ENCODE peak calls at places on chromosomes 13 and 19, in nine cellular contexts. One of them, this sample, is unnamed.

GRCh38 chr13:20814224-20814910 is 40.6 kb upstream of the EEF1AKMT1 start:
- DNase-seq in body of pancreas: peak; percentile 85
- DNase-seq in A549: peak; percentile 46
- DNase-seq in tibial nerve: peak; percentile 89
- DNase-seq in breast epithelium: peak; percentile 57
- DNase-seq in sigmoid colon: peak; percentile 93
- DNase-seq in heart left ventricle: peak; percentile 93
- DNase-seq in lower leg skin: peak; percentile 97
- DNase-seq in GM12891: no peak
- DNase-seq in this sample: peak; percentile 23

GRCh38 chr13:91450913-91451312 is 52.5 kb downstream of the GPC5 start:
- DNase-seq in tibial nerve: no peak
- DNase-seq in A549: no peak
- DNase-seq in sigmoid colon: no peak
- DNase-seq in heart left ventricle: no peak
- DNase-seq in breast epithelium: no peak
- DNase-seq in body of pancreas: no peak
- DNase-seq in lower leg skin: no peak
- DNase-seq in GM12891: no peak
- DNase-seq in this sample: no peak

GRCh38 chr13:48531416-48532145 is 1.3 kb downstream of the RCBTB2 start:
- DNase-seq in breast epithelium: no peak
- DNase-seq in GM12891: no peak
- DNase-seq in heart left ventricle: no peak
- DNase-seq in body of pancreas: peak; percentile 33
- DNase-seq in tibial nerve: no peak
- DNase-seq in lower leg skin: no peak
- DNase-seq in sigmoid colon: no peak
- DNase-seq in A549: no peak
- DNase-seq in this sample: no peak

GRCh38 chr19:36009220-36009619 is 607 bp upstream of the SYNE4 start:
- DNase-seq in GM12891: peak; percentile 60
- DNase-seq in lower leg skin: peak; percentile 91
- DNase-seq in body of pancreas: peak; percentile 78
- DNase-seq in A549: peak; percentile 58
- DNase-seq in heart left ventricle: peak; percentile 69
- DNase-seq in sigmoid colon: peak; percentile 90
- DNase-seq in breast epithelium: peak; percentile 69
- DNase-seq in tibial nerve: peak; percentile 42
- DNase-seq in this sample: no peak

GRCh38 chr13:33487575-33488243 is 202.2 kb upstream of the STARD13 start:
- DNase-seq in heart left ventricle: no peak
- DNase-seq in sigmoid colon: no peak
- DNase-seq in GM12891: peak; percentile 8
- DNase-seq in breast epithelium: no peak
- DNase-seq in body of pancreas: no peak
- DNase-seq in A549: peak; percentile 29
- DNase-seq in lower leg skin: no peak
- DNase-seq in tibial nerve: peak; percentile 32
- DNase-seq in this sample: no peak

GRCh38 chr19:18875726-18876125 is 20.2 kb downstream of the CERS1 start:
- DNase-seq in sigmoid colon: no peak
- DNase-seq in body of pancreas: no peak
- DNase-seq in GM12891: no peak
- DNase-seq in heart left ventricle: no peak
- DNase-seq in tibial nerve: no peak
- DNase-seq in lower leg skin: no peak
- DNase-seq in A549: no peak
- DNase-seq in breast epithelium: no peak
- DNase-seq in this sample: no peak

GRCh38 chr13:90783273-90783672 is 564.2 kb upstream of the MIR17HG start:
- DNase-seq in sigmoid colon: no peak
- DNase-seq in lower leg skin: no peak
- DNase-seq in heart left ventricle: no peak
- DNase-seq in A549: no peak
- DNase-seq in breast epithelium: no peak
- DNase-seq in GM12891: no peak
- DNase-seq in body of pancreas: no peak
- DNase-seq in tibial nerve: no peak
- DNase-seq in this sample: no peak

GRCh38 chr19:34404109-34404909 is at the start of gene PDCD2L:
- DNase-seq in GM12891: peak; percentile 96
- DNase-seq in body of pancreas: peak; percentile 97
- DNase-seq in lower leg skin: peak; percentile 98
- DNase-seq in A549: peak; percentile 97
- DNase-seq in heart left ventricle: peak; percentile 94
- DNase-seq in sigmoid colon: peak; percentile 96
- DNase-seq in tibial nerve: peak; percentile 87
- DNase-seq in breast epithelium: peak; percentile 86
- DNase-seq in this sample: peak; percentile 98

GRCh38 chr19:42292963-42293362 is 9.0 kb upstream of the PRR19 start:
- DNase-seq in body of pancreas: no peak
- DNase-seq in tibial nerve: no peak
- DNase-seq in breast epithelium: no peak
- DNase-seq in heart left ventricle: no peak
- DNase-seq in GM12891: no peak
- DNase-seq in lower leg skin: no peak
- DNase-seq in A549: no peak
- DNase-seq in sigmoid colon: no peak
- DNase-seq in this sample: no peak

GRCh38 chr13:25375727-25376358 is 4.1 kb downstream of the ATP8A2 start:
- DNase-seq in A549: peak; percentile 25
- DNase-seq in breast epithelium: no peak
- DNase-seq in tibial nerve: peak; percentile 41
- DNase-seq in GM12891: peak; percentile 37
- DNase-seq in lower leg skin: no peak
- DNase-seq in body of pancreas: peak; percentile 23
- DNase-seq in heart left ventricle: no peak
- DNase-seq in sigmoid colon: no peak
- DNase-seq in this sample: peak; percentile 35

GRCh38 chr19:827710-828321 is at the start of gene AZU1:
- DNase-seq in body of pancreas: no peak
- DNase-seq in GM12891: no peak
- DNase-seq in heart left ventricle: no peak
- DNase-seq in A549: no peak
- DNase-seq in lower leg skin: no peak
- DNase-seq in sigmoid colon: no peak
- DNase-seq in tibial nerve: no peak
- DNase-seq in breast epithelium: no peak
- DNase-seq in this sample: no peak

GRCh38 chr13:57030671-57031070 is 110.0 kb upstream of the PRR20A start:
- DNase-seq in breast epithelium: no peak
- DNase-seq in GM12891: no peak
- DNase-seq in sigmoid colon: no peak
- DNase-seq in A549: peak; percentile 0
- DNase-seq in body of pancreas: no peak
- DNase-seq in tibial nerve: no peak
- DNase-seq in heart left ventricle: no peak
- DNase-seq in lower leg skin: no peak
- DNase-seq in this sample: no peak

GRCh38 chr13:27613623-27614022 is 6.7 kb downstream of the LNX2 start:
- DNase-seq in body of pancreas: peak; percentile 35
- DNase-seq in lower leg skin: no peak
- DNase-seq in breast epithelium: no peak
- DNase-seq in A549: no peak
- DNase-seq in tibial nerve: no peak
- DNase-seq in GM12891: no peak
- DNase-seq in heart left ventricle: no peak
- DNase-seq in sigmoid colon: no peak
- DNase-seq in this sample: no peak

GRCh38 chr19:38674388-38675133 is 27.1 kb downstream of the ACTN4 start:
- DNase-seq in sigmoid colon: no peak
- DNase-seq in A549: no peak
- DNase-seq in heart left ventricle: peak; percentile 60
- DNase-seq in breast epithelium: no peak
- DNase-seq in lower leg skin: no peak
- DNase-seq in GM12891: no peak
- DNase-seq in body of pancreas: no peak
- DNase-seq in tibial nerve: no peak
- DNase-seq in this sample: no peak

GRCh38 chr13:51524846-51525566 is 59.3 kb upstream of the WDFY2 start:
- DNase-seq in breast epithelium: no peak
- DNase-seq in heart left ventricle: no peak
- DNase-seq in A549: no peak
- DNase-seq in lower leg skin: no peak
- DNase-seq in GM12891: no peak
- DNase-seq in body of pancreas: no peak
- DNase-seq in tibial nerve: no peak
- DNase-seq in sigmoid colon: no peak
- DNase-seq in this sample: no peak

GRCh38 chr19:28710278-28710677 is 502.7 kb downstream of the UQCRFS1 start:
- DNase-seq in lower leg skin: no peak
- DNase-seq in sigmoid colon: no peak
- DNase-seq in breast epithelium: no peak
- DNase-seq in body of pancreas: no peak
- DNase-seq in A549: peak; percentile 79
- DNase-seq in GM12891: no peak
- DNase-seq in tibial nerve: peak; percentile 28
- DNase-seq in heart left ventricle: no peak
- DNase-seq in this sample: no peak

GRCh38 chr13:68850160-68850559 is 1257.5 kb upstream of the ATXN8OS start:
- DNase-seq in sigmoid colon: no peak
- DNase-seq in GM12891: no peak
- DNase-seq in A549: no peak
- DNase-seq in body of pancreas: no peak
- DNase-seq in tibial nerve: no peak
- DNase-seq in lower leg skin: no peak
- DNase-seq in breast epithelium: no peak
- DNase-seq in heart left ventricle: no peak
- DNase-seq in this sample: no peak

GRCh38 chr13:97289514-97290298 is 67.6 kb downstream of the MBNL2 start:
- DNase-seq in heart left ventricle: no peak
- DNase-seq in lower leg skin: no peak
- DNase-seq in sigmoid colon: no peak
- DNase-seq in tibial nerve: no peak
- DNase-seq in breast epithelium: no peak
- DNase-seq in body of pancreas: no peak
- DNase-seq in A549: no peak
- DNase-seq in GM12891: no peak
- DNase-seq in this sample: no peak

GRCh38 chr19:35027851-35028599 is 2.2 kb upstream of the SCN1B start:
- DNase-seq in A549: peak; percentile 71
- DNase-seq in GM12891: no peak
- DNase-seq in heart left ventricle: no peak
- DNase-seq in body of pancreas: no peak
- DNase-seq in breast epithelium: no peak
- DNase-seq in lower leg skin: no peak
- DNase-seq in tibial nerve: no peak
- DNase-seq in sigmoid colon: no peak
- DNase-seq in this sample: no peak

GRCh38 chr19:6460099-6460884 is 700 bp upstream of the SLC25A23 start:
- DNase-seq in body of pancreas: peak; percentile 97
- DNase-seq in breast epithelium: peak; percentile 97
- DNase-seq in A549: peak; percentile 97
- DNase-seq in heart left ventricle: peak; percentile 98
- DNase-seq in GM12891: peak; percentile 94
- DNase-seq in sigmoid colon: peak; percentile 97
- DNase-seq in lower leg skin: peak; percentile 99
- DNase-seq in tibial nerve: peak; percentile 96
- DNase-seq in this sample: peak; percentile 94
- TF ChIP-seq POLR2A in body of pancreas: peak; percentile 83
- TF ChIP-seq POLR2A in breast epithelium: no peak
- TF ChIP-seq POLR2A in A549: no peak
- TF ChIP-seq POLR2A in heart left ventricle: peak; percentile 31
- TF ChIP-seq POLR2A in GM12891: peak; percentile 73
- TF ChIP-seq POLR2A in sigmoid colon: peak; percentile 22
- TF ChIP-seq POLR2A in lower leg skin: no peak
- TF ChIP-seq POLR2A in tibial nerve: no peak
- TF ChIP-seq POLR2A in this sample: no peak

DNA sequence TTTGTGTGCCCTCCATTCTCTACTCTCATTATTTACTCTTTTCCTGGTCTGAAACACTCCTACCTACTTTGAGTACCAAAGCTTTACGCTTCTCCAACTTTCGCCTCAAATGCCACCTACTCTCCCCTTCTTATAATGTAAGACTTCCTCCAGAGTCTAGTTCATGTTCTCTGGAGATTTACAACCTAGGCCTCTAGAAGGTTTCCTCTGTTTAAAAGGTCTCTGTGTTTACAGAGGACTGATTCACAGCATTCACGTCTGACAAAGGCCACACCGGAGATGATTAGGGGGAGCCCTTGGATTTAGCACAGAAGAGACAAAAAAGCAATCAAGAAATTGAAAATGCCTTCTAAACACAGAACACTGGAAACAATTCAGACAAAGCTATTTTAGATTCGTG is 302.0 kb downstream of the KLF12 start:
- DNase-seq in breast epithelium: no peak
- DNase-seq in A549: peak; percentile 6
- DNase-seq in body of pancreas: no peak
- DNase-seq in lower leg skin: no peak
- DNase-seq in tibial nerve: no peak
- DNase-seq in heart left ventricle: no peak
- DNase-seq in sigmoid colon: no peak
- DNase-seq in GM12891: no peak
- DNase-seq in this sample: no peak
- TF ChIP-seq POLR2A in breast epithelium: no peak
- TF ChIP-seq POLR2A in A549: no peak
- TF ChIP-seq POLR2A in body of pancreas: no peak
- TF ChIP-seq POLR2A in lower leg skin: no peak
- TF ChIP-seq POLR2A in tibial nerve: no peak
- TF ChIP-seq POLR2A in heart left ventricle: no peak
- TF ChIP-seq POLR2A in sigmoid colon: no peak
- TF ChIP-seq POLR2A in GM12891: no peak
- TF ChIP-seq POLR2A in this sample: no peak

DNA sequence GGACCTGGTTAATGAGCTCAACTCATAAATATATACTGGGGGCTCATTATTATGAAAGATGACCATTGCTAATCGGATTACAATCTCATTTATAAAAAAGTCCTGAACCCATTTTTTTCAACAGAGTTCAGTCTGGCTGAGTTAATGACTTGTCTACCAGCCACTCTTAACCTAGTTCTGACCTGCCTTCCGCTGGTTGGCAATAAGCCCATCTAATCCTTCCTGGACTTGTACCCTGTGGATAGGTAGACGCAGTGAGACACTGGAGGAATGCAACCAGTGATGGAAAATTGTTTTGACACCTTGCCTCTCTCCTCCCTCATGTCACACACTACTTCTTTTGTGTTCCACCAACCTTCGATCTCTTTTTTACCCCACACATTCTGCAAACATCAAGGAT is 279.9 kb downstream of the FOXO1 start:
- DNase-seq in breast epithelium: no peak
- DNase-seq in sigmoid colon: no peak
- DNase-seq in heart left ventricle: no peak
- DNase-seq in body of pancreas: no peak
- DNase-seq in GM12891: no peak
- DNase-seq in lower leg skin: no peak
- DNase-seq in A549: no peak
- DNase-seq in tibial nerve: no peak
- DNase-seq in this sample: no peak
- TF ChIP-seq POLR2A in breast epithelium: no peak
- TF ChIP-seq POLR2A in sigmoid colon: no peak
- TF ChIP-seq POLR2A in heart left ventricle: no peak
- TF ChIP-seq POLR2A in body of pancreas: no peak
- TF ChIP-seq POLR2A in GM12891: no peak
- TF ChIP-seq POLR2A in lower leg skin: no peak
- TF ChIP-seq POLR2A in A549: no peak
- TF ChIP-seq POLR2A in tibial nerve: no peak
- TF ChIP-seq POLR2A in this sample: no peak

GRCh38 chr19:21568816-21569496 is 63.6 kb downstream of the ZNF429 start:
- DNase-seq in lower leg skin: peak; percentile 94
- DNase-seq in GM12891: peak; percentile 35
- DNase-seq in tibial nerve: peak; percentile 85
- DNase-seq in A549: no peak
- DNase-seq in heart left ventricle: peak; percentile 91
- DNase-seq in breast epithelium: peak; percentile 88
- DNase-seq in sigmoid colon: peak; percentile 94
- DNase-seq in body of pancreas: peak; percentile 92
- DNase-seq in this sample: no peak
- TF ChIP-seq POLR2A in lower leg skin: no peak
- TF ChIP-seq POLR2A in GM12891: no peak
- TF ChIP-seq POLR2A in tibial nerve: peak; percentile 55
- TF ChIP-seq POLR2A in A549: no peak
- TF ChIP-seq POLR2A in heart left ventricle: peak; percentile 32
- TF ChIP-seq POLR2A in breast epithelium: no peak
- TF ChIP-seq POLR2A in sigmoid colon: peak; percentile 50
- TF ChIP-seq POLR2A in body of pancreas: peak; percentile 74
- TF ChIP-seq POLR2A in this sample: no peak